ENCODE peak calls at places on chromosomes 2 and 18, in four cellular contexts. N is IMR-90, T is mesendoderm, A is neuronal stem cell. Q is an unnamed sample. For H3K36me3, the result is how much of the 10 kb centered on the place peaks cover.

GRCh38 chr18:10381516-10381915 is 72.9 kb upstream of the APCDD1 start:
- DNase-seq in N (peak), T (no peak), A (no peak), Q (no peak)

GRCh38 chr2:211611061-211611518 is 927.5 kb downstream of the ERBB4 start:
- DNase-seq in N (no peak), T (no peak), A (no peak), Q (peak)

GRCh38 chr2:96075199-96075771 is 40.6 kb upstream of the GPAT2 start:
- DNase-seq in N (no peak), T (no peak), A (no peak), Q (no peak)

GRCh38 chr2:229566380-229566779 is 148.0 kb downstream of the DNER start:
- DNase-seq in N (no peak), T (no peak), A (no peak), Q (no peak)

GRCh38 chr18:23406271-23406787 is 46.8 kb upstream of the RIOK3 start:
- DNase-seq in N (peak), T (no peak), A (no peak), Q (peak)

GRCh38 chr18:33517950-33518349 is 60.1 kb upstream of the ASXL3 start:
- DNase-seq in N (no peak), T (no peak), A (no peak), Q (no peak)

GRCh38 chr18:68172842-68173549 is 541.9 kb downstream of the TMX3 start:
- DNase-seq in N (no peak), T (peak), A (no peak), Q (peak)

GRCh38 chr2:71482055-71482454 is 28.7 kb downstream of the DYSF start:
- DNase-seq in N (no peak), T (no peak), A (no peak), Q (no peak)

GRCh38 chr2:28583899-28584553 is 88.2 kb downstream of the PLB1 start:
- DNase-seq in N (peak), T (peak), A (no peak), Q (peak)

GRCh38 chr2:213107728-213108127 is 43.7 kb downstream of the IKZF2 start:
- DNase-seq in N (no peak), T (no peak), A (no peak), Q (no peak)

GRCh38 chr2:31254237-31255203 is 20.6 kb downstream of the EHD3 start:
- DNase-seq in N (no peak), T (no peak), A (no peak), Q (no peak)

GRCh38 chr2:239326831-239327535 is 73.8 kb downstream of the HDAC4 start:
- DNase-seq in N (peak), T (no peak), A (no peak), Q (peak)

GRCh38 chr2:59322005-59322404 is 1080.9 kb upstream of the FANCL start:
- DNase-seq in N (no peak), T (peak), A (no peak), Q (no peak)

GRCh38 chr2:221006084-221006483 is 566.0 kb downstream of the EPHA4 start:
- DNase-seq in N (peak), T (no peak), A (no peak), Q (no peak)

GRCh38 chr2:216236486-216236885 is 127.3 kb downstream of the XRCC5 start:
- DNase-seq in N (no peak), T (no peak), A (no peak), Q (no peak)

GRCh38 chr2:173350383-173350782 is 4.3 kb upstream of the CDCA7 start:
- DNase-seq in N (no peak), T (no peak), A (no peak), Q (no peak)

DNA sequence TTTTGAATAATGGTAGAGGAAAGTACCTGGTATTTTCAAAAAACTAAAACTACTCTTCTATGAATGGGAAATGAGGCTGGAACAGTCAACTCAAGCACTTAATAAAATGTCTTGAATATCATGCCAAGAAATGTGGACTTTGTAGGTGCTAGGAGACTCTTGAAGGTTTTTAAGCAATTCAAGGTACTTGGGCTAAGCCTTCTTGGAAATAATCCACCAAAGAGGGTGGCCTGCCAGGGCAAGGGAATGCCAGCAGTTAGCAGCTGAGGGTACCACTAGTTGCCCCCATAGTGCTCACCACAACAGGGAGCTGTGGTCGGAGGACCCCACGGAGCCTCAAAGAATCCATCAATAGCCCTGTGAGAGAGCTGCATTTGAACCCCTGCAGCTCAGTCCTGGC is 14.6 kb upstream of the ACYP2 start:
- DNase-seq in N (no peak), T (no peak), A (no peak), Q (no peak)
- H3K4me2 ChIP-seq in N (no peak), T (no peak), A (no peak), Q (no peak)

DNA sequence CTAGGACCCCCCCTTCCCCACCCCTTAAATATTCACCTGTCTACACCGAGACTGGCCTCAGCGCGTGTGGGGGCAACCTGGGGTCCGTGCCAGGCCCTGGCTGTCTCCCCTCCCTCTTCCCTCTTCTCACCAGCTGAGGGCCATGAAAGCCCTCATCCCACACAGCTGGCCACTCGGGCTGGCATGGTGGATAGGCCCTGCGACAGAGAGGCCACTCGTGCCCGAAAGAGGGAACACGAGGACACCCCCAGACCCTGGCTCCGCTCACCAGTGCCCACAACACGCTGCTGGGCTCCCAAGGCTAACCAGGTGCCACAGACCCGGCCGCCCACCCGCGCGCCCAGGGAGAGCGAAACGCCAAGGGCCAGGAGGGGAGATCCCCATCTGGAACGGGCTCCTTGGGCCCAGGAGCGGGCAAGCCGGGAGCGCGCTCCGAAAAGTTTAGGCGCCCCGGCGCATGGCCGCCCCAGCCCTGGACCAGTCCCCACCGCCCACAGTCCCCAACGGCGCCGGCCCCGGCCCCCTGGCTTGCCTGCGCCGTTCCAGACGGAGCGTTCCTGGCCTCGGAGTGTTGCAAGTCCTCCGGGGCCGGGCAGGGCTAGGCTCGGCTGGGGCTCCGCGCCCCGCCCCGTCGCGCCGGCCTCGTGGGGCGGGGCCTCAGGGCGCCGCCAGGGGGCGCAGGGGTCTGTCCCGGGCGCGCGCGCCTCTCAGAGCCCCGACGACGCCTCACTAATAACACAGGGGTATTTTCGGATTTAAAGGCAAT is at the start of gene TMBIM1:
- DNase-seq in N (peak), T (peak), A (peak), Q (peak)
- H3K4ac ChIP-seq in N (peak), T (peak), A (no peak), Q (peak)

GRCh38 chr2:241330616-241330981 is 14.9 kb downstream of the SEPTIN2 start:
- DNase-seq in N (no peak), T (no peak), A (no peak), Q (no peak)

GRCh38 chr2:241325257-241325656 is 9.5 kb downstream of the SEPTIN2 start:
- DNase-seq in N (no peak), T (no peak), A (no peak), Q (no peak)

GRCh38 chr2:241334813-241335212 is 19.1 kb downstream of the SEPTIN2 start:
- DNase-seq in N (no peak), T (no peak), A (no peak), Q (no peak)

GRCh38 chr2:241324775-241325174 is 9.1 kb downstream of the SEPTIN2 start:
- DNase-seq in N (no peak), T (no peak), A (no peak), Q (no peak)

GRCh38 chr2:241329669-241330615 is 14.2 kb downstream of the SEPTIN2 start:
- DNase-seq in N (no peak), T (no peak), A (no peak), Q (no peak)
- H3K36me3 ChIP-seq in N (under half), T (under half), A (under half), Q (half or more)

DNA sequence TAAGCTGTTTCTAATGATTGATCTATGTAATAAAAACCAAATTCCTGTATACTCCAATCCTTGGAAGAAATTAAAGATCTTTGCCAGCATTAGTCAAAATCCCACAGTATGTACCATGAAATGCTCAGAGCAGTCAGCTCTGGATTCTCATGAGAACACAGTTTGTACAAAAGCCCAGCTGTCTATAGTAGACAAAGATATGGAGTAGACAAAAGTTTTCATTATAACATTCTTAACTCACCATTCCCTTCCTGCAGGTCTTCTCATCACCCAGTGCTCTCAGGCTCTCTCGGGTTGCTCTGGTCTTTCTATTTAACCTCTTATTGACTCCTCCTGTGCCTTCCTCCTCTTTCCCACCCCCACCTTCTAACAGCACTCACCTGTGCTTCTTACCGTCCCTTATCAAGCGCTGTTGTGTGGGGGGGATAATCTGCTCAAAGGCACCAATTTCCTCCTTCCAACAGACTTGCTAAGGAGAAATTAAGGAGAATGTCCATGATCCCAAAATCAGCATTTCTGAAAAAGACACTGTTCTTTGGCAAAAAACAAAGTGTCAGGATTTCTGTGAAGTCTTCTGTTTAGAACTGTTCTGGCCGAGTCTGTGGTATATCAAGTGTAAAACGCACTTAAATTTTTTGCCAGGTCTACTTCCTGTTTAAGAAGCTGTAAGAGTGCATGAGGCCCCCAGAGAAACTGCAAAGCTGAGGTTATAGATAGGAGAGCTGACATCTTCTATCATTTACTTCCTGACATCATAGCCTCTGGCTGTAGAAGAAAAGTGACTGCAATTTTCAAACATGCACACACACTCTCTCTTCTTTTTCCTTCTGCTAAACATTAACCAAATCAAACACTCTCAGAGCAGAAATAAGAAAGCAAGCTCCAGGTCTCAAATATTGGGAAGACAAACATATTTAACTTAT is 144.1 kb downstream of the EVA1A start:
- DNase-seq in N (no peak), T (no peak), A (no peak), Q (no peak)
- H3K4me2 ChIP-seq in N (no peak), T (no peak), A (no peak), Q (no peak)